ENCODE peak calls at places on chromosomes 2 and 18, in six cellular contexts. Y, I, D, X, K and C are unnamed samples.

GRCh38 chr18:3449702-3450357 is at the start of gene TGIF1:
- ATAC-seq in X (peak), D (peak), Y (peak), I (peak), K (peak), C (peak)

GRCh38 chr2:176159678-176160250 is 2.7 kb downstream of the HOXD3 start:
- ATAC-seq in X (no peak), D (no peak), I (no peak), Y (no peak), K (peak), C (no peak)

GRCh38 chr2:144539170-144539863 is 19.4 kb upstream of the ZEB2 start:
- ATAC-seq in D (no peak), X (no peak), I (no peak), Y (peak), K (no peak), C (no peak)

GRCh38 chr2:46984642-46985476 is 69.3 kb upstream of the MCFD2 start:
- ATAC-seq in X (peak), I (peak), D (peak), Y (no peak), K (no peak), C (peak)

GRCh38 chr2:59339121-59339836 is 1098.2 kb upstream of the FANCL start:
- ATAC-seq in K (no peak), I (no peak), X (no peak), Y (no peak), D (no peak), C (no peak)

GRCh38 chr2:15831150-15831549 is 109.2 kb upstream of the MYCN start:
- ATAC-seq in K (no peak), D (no peak), X (no peak), Y (no peak), I (no peak), C (no peak)

GRCh38 chr2:72989770-72990556 is 72.6 kb downstream of the EMX1 start:
- ATAC-seq in I (no peak), K (no peak), X (no peak), Y (no peak), D (no peak), C (no peak)

GRCh38 chr18:46297124-46297523 is 192.9 kb downstream of the HAUS1 start:
- ATAC-seq in K (no peak), D (peak), Y (no peak), I (no peak), X (no peak), C (no peak)

GRCh38 chr2:101704816-101705565 is 7.5 kb downstream of the MAP4K4 start:
- ATAC-seq in I (no peak), X (peak), K (peak), Y (no peak), D (no peak), C (no peak)

GRCh38 chr18:28095631-28096030 is 81.3 kb downstream of the CDH2 start:
- ATAC-seq in K (no peak), I (no peak), D (no peak), X (no peak), Y (no peak), C (no peak)

GRCh38 chr2:112483047-112483473 is 1.1 kb downstream of the TTL start:
- ATAC-seq in I (peak), K (peak), X (peak), Y (peak), D (no peak), C (no peak)

GRCh38 chr2:126635281-126635680 is 20.7 kb upstream of the GYPC start:
- ATAC-seq in X (no peak), I (no peak), D (no peak), K (no peak), Y (no peak), C (peak)

GRCh38 chr2:36423172-36423571 is 67.6 kb downstream of the CRIM1 start:
- ATAC-seq in K (no peak), Y (no peak), I (no peak), X (no peak), D (no peak), C (no peak)

GRCh38 chr2:42917374-42918017 is 125.1 kb upstream of the HAAO start:
- ATAC-seq in K (no peak), X (peak), D (peak), I (peak), Y (peak), C (peak)

GRCh38 chr18:44130365-44130942 is 550.2 kb upstream of the SETBP1 start:
- ATAC-seq in D (no peak), Y (no peak), K (peak), I (peak), X (peak), C (no peak)

GRCh38 chr2:168315331-168316072 is 68.1 kb upstream of the STK39 start:
- ATAC-seq in I (no peak), X (no peak), D (no peak), K (no peak), Y (no peak), C (no peak)

GRCh38 chr2:54672587-54673456 is 50.6 kb upstream of the EML6 start:
- ATAC-seq in D (peak), Y (no peak), X (peak), I (no peak), K (no peak), C (no peak)

GRCh38 chr18:24600076-24600654 is 139.7 kb downstream of the HRH4 start:
- ATAC-seq in Y (peak), X (no peak), D (no peak), I (peak), K (peak), C (no peak)

GRCh38 chr2:68827681-68828080 is 43.5 kb downstream of the BMP10 start:
- ATAC-seq in D (no peak), X (no peak), I (no peak), K (no peak), Y (no peak), C (no peak)

GRCh38 chr2:58762176-58762781 is 521.2 kb upstream of the FANCL start:
- ATAC-seq in D (no peak), K (peak), I (peak), X (peak), Y (peak), C (no peak)

GRCh38 chr2:95034221-95034620 is 8.7 kb downstream of the MAL start:
- ATAC-seq in X (no peak), K (no peak), I (peak), Y (no peak), D (no peak), C (no peak)

GRCh38 chr2:118177318-118177717 is 89.0 kb downstream of the INSIG2 start:
- ATAC-seq in I (no peak), Y (no peak), D (no peak), K (no peak), X (no peak), C (no peak)

GRCh38 chr2:190578158-190579057 is 43.9 kb upstream of the NEMP2 start:
- ATAC-seq in Y (peak), K (peak), D (peak), X (no peak), I (peak), C (peak)

GRCh38 chr2:59025157-59025757 is 784.1 kb upstream of the FANCL start:
- ATAC-seq in X (peak), K (peak), D (peak), I (peak), Y (peak), C (no peak)

GRCh38 chr2:20179179-20179754 is 45.7 kb downstream of the SDC1 start:
- ATAC-seq in X (no peak), K (no peak), Y (no peak), I (no peak), D (no peak), C (no peak)

GRCh38 chr2:222242532-222242931 is 56.3 kb downstream of the PAX3 start:
- ATAC-seq in I (no peak), X (peak), K (no peak), Y (no peak), D (no peak), C (no peak)

GRCh38 chr2:102895386-102895785 is 133.6 kb downstream of the TMEM182 start:
- ATAC-seq in X (no peak), K (peak), I (no peak), Y (peak), D (peak), C (no peak)

GRCh38 chr2:196249860-196250259 is 78.5 kb upstream of the STK17B start:
- ATAC-seq in I (no peak), X (peak), D (peak), K (no peak), Y (peak), C (no peak)

GRCh38 chr2:96874099-96874831 is 4.4 kb upstream of the SEMA4C start:
- ATAC-seq in I (no peak), Y (peak), X (peak), K (no peak), D (peak), C (no peak)

GRCh38 chr2:219331560-219332213 is 857 bp downstream of the RESP18 start:
- ATAC-seq in K (peak), D (peak), X (peak), Y (peak), I (no peak), C (peak)

GRCh38 chr18:77056399-77057015 is 76.1 kb downstream of the MBP start:
- ATAC-seq in I (no peak), K (peak), D (no peak), Y (no peak), X (no peak), C (peak)

GRCh38 chr2:99154643-99155536 is at the start of the genes LIPT1 and TSGA10:
- ATAC-seq in Y (peak), I (peak), X (peak), K (peak), D (peak), C (peak)
- TF ChIP-seq EP300 in Y (no peak), I (no peak), X (peak), K (peak), D (no peak), C (no peak)

GRCh38 chr18:79195716-79196683 is 126.8 kb downstream of the ATP9B start:
- ATAC-seq in Y (no peak), X (no peak), K (no peak), D (peak), I (no peak), C (no peak)
- TF ChIP-seq EP300 in Y (no peak), X (no peak), K (no peak), D (no peak), I (no peak), C (no peak)

GRCh38 chr2:27624943-27625342 is 3.9 kb downstream of the CCDC121 start:
- ATAC-seq in K (no peak), D (no peak), X (no peak), I (no peak), Y (no peak), C (no peak)

GRCh38 chr2:27627963-27628766 is 647 bp downstream of the CCDC121 start:
- ATAC-seq in K (peak), D (peak), Y (peak), I (peak), X (peak), C (peak)

DNA sequence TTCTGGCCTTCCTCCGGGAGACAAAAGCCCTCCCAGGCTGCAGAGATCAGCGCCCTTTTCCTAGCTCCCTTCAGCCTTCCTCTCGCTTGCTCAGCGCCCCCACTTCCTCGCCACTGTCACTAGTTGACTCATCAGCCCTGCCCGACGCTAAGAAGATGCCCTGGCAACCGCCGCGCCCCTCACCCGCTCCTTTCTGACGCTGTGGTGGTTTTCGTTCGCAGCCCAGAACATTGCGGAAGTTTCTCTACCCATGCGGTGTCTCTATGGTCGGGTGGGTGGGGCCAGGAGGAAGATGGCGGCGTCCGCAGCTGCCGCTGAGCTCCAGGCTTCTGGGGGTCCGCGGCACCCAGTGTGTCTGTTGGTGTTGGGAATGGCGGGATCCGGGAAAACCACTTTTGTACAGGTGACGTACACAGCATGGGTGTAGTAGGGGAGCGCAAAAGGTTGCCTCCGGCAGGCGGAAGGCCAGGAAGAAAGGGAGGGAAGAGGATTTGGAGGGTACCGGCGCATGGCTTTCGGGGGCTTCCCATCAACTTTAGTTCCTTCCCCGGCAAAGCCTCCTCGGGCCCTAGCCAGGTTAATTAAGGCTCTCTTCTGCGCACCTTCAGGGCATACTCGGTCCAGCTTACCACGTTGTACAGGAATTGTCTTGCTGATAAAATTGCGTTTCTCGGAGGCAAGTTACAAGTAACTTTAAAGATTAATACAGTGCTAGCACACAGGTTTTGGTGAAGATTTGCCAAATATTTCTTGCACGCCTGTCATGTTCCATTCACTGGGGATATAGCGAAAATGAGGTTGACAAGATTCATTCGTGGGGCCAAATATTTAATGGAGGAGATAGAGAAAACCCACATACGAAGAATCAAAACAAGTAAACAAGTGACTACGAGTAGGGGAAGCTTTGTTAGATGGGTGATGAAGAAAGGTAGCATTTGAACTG is at the start of the genes CCDC121 and GPN1:
- ATAC-seq in I (peak), X (peak), D (peak), K (peak), Y (peak), C (peak)
- TF ChIP-seq EP300 in I (no peak), X (peak), D (no peak), K (no peak), Y (no peak), C (no peak)

GRCh38 chr2:62238236-62238635 is 42.3 kb downstream of the B3GNT2 start:
- ATAC-seq in K (no peak), I (no peak), X (no peak), Y (no peak), D (no peak), C (no peak)

GRCh38 chr2:62234755-62235655 is 39.1 kb downstream of the B3GNT2 start:
- ATAC-seq in D (no peak), K (peak), I (peak), Y (peak), X (no peak), C (no peak)

GRCh38 chr2:62231541-62231940 is 35.6 kb downstream of the B3GNT2 start:
- ATAC-seq in K (peak), I (no peak), Y (no peak), X (no peak), D (peak), C (no peak)

DNA sequence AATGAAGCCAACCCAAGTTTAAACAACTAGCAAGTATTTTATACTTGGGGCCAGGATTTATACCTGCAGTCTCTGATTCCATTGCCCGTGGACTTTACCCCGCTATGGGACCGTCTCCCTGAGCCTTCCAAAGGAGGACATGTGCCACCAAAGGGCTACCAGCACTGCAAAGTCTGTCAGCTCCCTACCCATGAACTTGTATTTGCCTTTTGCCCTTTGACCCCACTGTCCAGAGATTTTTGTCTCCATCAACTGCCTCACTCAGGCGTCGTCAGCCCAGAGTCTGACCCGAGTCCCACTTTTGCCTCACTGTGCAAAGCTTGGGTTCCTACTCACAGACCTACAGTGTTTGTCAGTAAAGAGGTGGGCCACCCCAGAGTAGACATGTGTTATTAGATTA is 40.6 kb downstream of the B3GNT2 start:
- ATAC-seq in K (peak), I (no peak), Y (no peak), X (no peak), D (no peak), C (no peak)
- TF ChIP-seq EP300 in K (no peak), I (no peak), Y (no peak), X (no peak), D (no peak), C (no peak)

GRCh38 chr18:13424377-13424776 is 205.8 kb downstream of the LDLRAD4 start:
- ATAC-seq in I (no peak), K (no peak), Y (no peak), D (no peak), X (no peak), C (no peak)
- TF ChIP-seq EP300 in I (no peak), K (no peak), Y (no peak), D (no peak), X (no peak), C (no peak)

DNA sequence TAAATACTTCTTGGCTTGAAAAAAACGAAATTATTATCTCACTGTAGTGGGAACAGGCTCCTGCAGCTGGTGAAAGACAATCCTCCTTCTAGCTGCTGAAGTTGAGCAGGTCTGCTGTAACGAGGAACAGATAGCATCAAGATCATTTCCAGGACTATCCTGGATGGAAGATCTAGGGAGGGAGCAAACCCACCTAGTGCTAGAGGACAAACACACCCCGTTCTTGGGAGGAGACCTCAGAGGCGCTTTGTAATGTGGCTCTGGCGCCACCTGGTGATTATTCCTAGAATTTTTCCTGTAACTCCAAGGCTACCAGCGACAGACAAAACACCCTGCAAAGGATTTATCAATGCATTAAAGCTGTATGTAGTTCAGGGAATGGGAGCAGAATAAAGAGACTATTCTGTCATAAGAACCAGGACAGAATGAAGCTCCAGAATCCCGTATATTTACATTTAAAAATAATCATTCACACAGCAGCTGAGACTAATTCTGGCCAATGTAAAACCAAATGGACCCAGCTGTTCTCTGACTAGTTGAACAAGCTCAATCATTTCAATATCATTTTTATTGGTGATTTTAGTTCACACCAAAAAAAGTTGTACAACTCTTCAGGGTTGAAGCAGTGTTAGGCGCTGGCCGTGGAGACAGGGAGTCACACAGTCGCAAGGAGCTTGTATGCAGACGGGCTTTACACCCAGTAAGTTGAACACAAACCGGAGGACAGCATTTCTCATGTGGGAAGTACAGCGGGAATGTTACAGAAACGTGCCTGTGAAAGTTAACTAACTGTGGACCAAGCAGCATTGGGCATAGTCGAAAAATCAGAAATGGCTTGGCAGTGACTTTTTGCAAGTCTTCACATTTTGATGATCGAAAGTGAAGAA is 290.3 kb downstream of the TRIB2 start:
- ATAC-seq in X (peak), D (peak), Y (peak), I (peak), K (peak), C (peak)
- TF ChIP-seq EP300 in X (no peak), D (no peak), Y (no peak), I (no peak), K (no peak), C (no peak)

DNA sequence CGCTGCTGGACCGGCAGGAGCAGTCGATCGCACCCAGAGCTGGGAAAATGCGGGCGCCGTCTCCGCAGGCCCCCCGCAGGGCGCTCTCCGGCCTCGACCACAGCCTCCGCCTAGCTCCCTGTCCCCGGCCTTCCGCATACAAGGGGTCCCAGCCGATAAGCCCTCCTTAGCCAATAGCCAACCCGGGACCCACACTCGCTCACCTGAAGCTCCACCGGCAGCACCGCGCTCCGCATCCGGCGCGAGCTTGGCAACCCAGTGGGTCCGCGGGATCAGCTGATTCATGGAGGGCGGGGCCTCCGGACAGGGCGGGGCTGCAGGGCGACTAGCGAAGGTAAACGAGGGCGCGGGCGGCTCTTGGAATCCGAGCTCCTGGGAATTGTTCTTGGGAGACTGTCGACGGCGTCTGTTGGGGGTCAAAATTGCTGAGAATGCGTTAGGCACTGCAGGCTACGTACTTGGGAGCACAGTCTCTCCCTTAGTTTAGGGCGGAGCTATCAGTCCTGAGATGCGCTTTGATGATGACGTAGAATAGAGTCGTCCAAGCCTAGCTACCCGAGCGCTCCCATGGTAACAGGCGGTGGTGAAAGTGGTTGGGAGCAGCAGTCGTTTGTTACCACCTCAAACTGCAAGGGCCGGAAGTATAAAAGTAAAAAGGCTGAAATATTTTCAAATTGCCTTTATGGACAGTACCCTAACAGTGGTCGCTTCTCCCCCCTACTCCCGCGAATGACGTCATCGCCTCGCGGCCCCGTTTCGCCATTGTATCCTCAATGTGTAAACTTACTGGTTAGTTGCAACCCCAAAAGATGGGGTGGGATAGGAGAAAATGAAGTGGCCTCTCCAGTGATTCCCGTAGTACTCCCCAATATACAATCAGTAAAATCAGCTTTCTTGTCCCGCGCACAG is at the start of gene ALS2:
- ATAC-seq in D (peak), Y (peak), K (peak), I (peak), X (peak), C (peak)
- TF ChIP-seq EP300 in D (no peak), Y (peak), K (peak), I (no peak), X (no peak), C (no peak)